ENCODE peak calls at places on chromosomes 4 and X, in four cellular contexts. V, R, B and Q are unnamed samples.

GRCh38 chr4:74479009-74479408 is 34.1 kb downstream of the AREG start:
- DNase-seq in V (no peak), R (no peak), B (no peak), Q (no peak)

GRCh38 chr4:77089880-77090279 is 14.1 kb upstream of the CCNI start:
- DNase-seq in R (no peak), V (no peak), B (no peak), Q (no peak)

GRCh38 chr4:2260336-2261109 is 1.4 kb downstream of the MXD4 start:
- DNase-seq in R (no peak), V (peak), B (no peak), Q (no peak)

GRCh38 chr4:122602277-122603142 is 18.4 kb downstream of the IL21 start:
- DNase-seq in R (peak), B (peak), V (peak), Q (peak)

GRCh38 chr4:117771647-117772337 is 262.5 kb upstream of the NDST3 start:
- DNase-seq in V (no peak), B (no peak), R (no peak), Q (no peak)

GRCh38 chr4:118280501-118281218 is 72.1 kb downstream of the PRSS12 start:
- DNase-seq in R (peak), V (peak), B (peak), Q (peak)

GRCh38 chrX:110146521-110146920 is 143.6 kb downstream of the TMEM164 start:
- DNase-seq in B (peak), R (peak), V (peak), Q (no peak)

GRCh38 chr4:17702666-17703065 is 78.8 kb downstream of the FAM184B start:
- DNase-seq in B (peak), R (no peak), V (no peak), Q (no peak)

GRCh38 chrX:48933757-48934156 is 14.9 kb upstream of the PIM2 start:
- DNase-seq in R (no peak), V (no peak), B (no peak), Q (no peak)

GRCh38 chrX:39757971-39758370 is 339.8 kb downstream of the BCOR start:
- DNase-seq in V (peak), B (no peak), R (no peak), Q (peak)

GRCh38 chrX:20011608-20012007 is 20.7 kb upstream of the BCLAF3 start:
- DNase-seq in V (no peak), R (no peak), B (no peak), Q (no peak)

GRCh38 chr4:26803462-26803861 is 57.2 kb upstream of the STIM2 start:
- DNase-seq in R (no peak), B (peak), V (no peak), Q (peak)

GRCh38 chrX:133090410-133090809 is 6.5 kb downstream of the USP26 start:
- DNase-seq in R (no peak), V (no peak), B (no peak), Q (no peak)

GRCh38 chrX:69318651-69319305 is 153.5 kb upstream of the PJA1 start:
- DNase-seq in R (no peak), V (no peak), B (no peak), Q (no peak)

GRCh38 chrX:46686003-46686645 is 72.8 kb downstream of the SLC9A7 start:
- DNase-seq in B (peak), R (peak), V (peak), Q (peak)

GRCh38 chr4:4675051-4675581 is 133.3 kb upstream of the STX18 start:
- DNase-seq in B (no peak), V (no peak), R (no peak), Q (no peak)

GRCh38 chrX:2397648-2398340 is 103.0 kb downstream of the DHRSX start:
- DNase-seq in V (peak), B (no peak), R (no peak), Q (peak)

GRCh38 chrX:111100191-111100590 is 4.2 kb downstream of the PAK3 start:
- DNase-seq in V (peak), B (peak), R (peak), Q (peak)

GRCh38 chr4:1010522-1011021 is 854 bp upstream of the FGFRL1 start:
- DNase-seq in R (peak), V (peak), B (no peak), Q (peak)

GRCh38 chrX:49172280-49172780 is 632 bp downstream of the PLP2 start:
- DNase-seq in B (no peak), V (peak), R (peak), Q (peak)

GRCh38 chrX:155819525-155819924 is 61.6 kb upstream of the VAMP7 start:
- DNase-seq in V (peak), B (no peak), R (no peak), Q (no peak)

GRCh38 chrX:109830704-109831206 is 97.7 kb upstream of the ACSL4 start:
- DNase-seq in V (peak), R (no peak), B (no peak), Q (no peak)

GRCh38 chrX:2371026-2371778 is 129.6 kb downstream of the DHRSX start:
- DNase-seq in B (no peak), V (no peak), R (no peak), Q (peak)

GRCh38 chrX:13087322-13088154 is 43.1 kb upstream of the FAM9C start:
- DNase-seq in V (peak), R (peak), B (no peak), Q (no peak)